ENCODE peak calls at places on chromosome 11, in ten cellular contexts. Z is upper lobe of left lung, C is right cardiac atrium, V is uterus, R is AG04450, W is right lobe of liver, G is mesenchymal stem cell, J is body of pancreas, I is GM23248, Y is neuronal stem cell. T is an unnamed sample.

GRCh38 chr11:109298865-109299264 is 123.1 kb upstream of the C11orf87 start:
- DNase-seq in J (no peak), R (no peak), G (no peak), C (no peak), I (peak), V (no peak), Y (no peak), Z (no peak), W (no peak), T (no peak)

GRCh38 chr11:96054870-96055705 is 131.2 kb upstream of the MTMR2 start:
- DNase-seq in J (no peak), W (no peak), Y (peak), V (no peak), R (no peak), G (peak), C (no peak), I (peak), Z (no peak), T (no peak)

GRCh38 chr11:131385763-131386394 is 15.5 kb downstream of the NTM start:
- DNase-seq in V (no peak), I (no peak), R (no peak), Z (no peak), W (no peak), C (no peak), G (no peak), Y (no peak), J (no peak), T (no peak)

GRCh38 chr11:68617925-68618809 is 66.2 kb upstream of the GAL start:
- DNase-seq in I (no peak), J (no peak), Y (no peak), R (no peak), Z (no peak), G (no peak), W (no peak), V (no peak), C (no peak), T (no peak)

GRCh38 chr11:278001-278951 is at the start of gene NLRP6:
- DNase-seq in G (no peak), C (no peak), Z (no peak), Y (no peak), V (peak), J (no peak), I (no peak), W (no peak), R (no peak), T (no peak)

GRCh38 chr11:86013718-86014117 is 55.2 kb downstream of the PICALM start:
- DNase-seq in Z (no peak), W (no peak), V (no peak), I (no peak), C (no peak), G (no peak), J (no peak), R (no peak), Y (no peak), T (no peak)

GRCh38 chr11:134541355-134541754 is 129.3 kb upstream of the B3GAT1 start:
- DNase-seq in W (peak), J (no peak), R (no peak), G (no peak), Y (no peak), I (no peak), V (peak), C (no peak), Z (no peak), T (peak)

GRCh38 chr11:64652586-64653387 is 61.8 kb downstream of the SLC22A12 start:
- DNase-seq in I (peak), Y (peak), C (peak), V (peak), G (peak), J (peak), R (peak), Z (peak), W (peak), T (peak)

GRCh38 chr11:77854838-77855237 is 33.9 kb downstream of the AAMDC start:
- DNase-seq in Z (no peak), G (no peak), R (no peak), I (no peak), V (no peak), W (no peak), J (no peak), C (no peak), Y (no peak), T (no peak)

GRCh38 chr11:11916981-11917399 is 75.2 kb downstream of the USP47 start:
- DNase-seq in G (no peak), J (no peak), C (no peak), Z (no peak), I (peak), W (no peak), V (no peak), R (peak), Y (no peak), T (no peak)

GRCh38 chr11:75303544-75304224 is 47.8 kb downstream of the ARRB1 start:
- DNase-seq in V (no peak), Z (no peak), C (no peak), Y (no peak), W (no peak), I (no peak), G (no peak), J (no peak), R (no peak), T (no peak)

GRCh38 chr11:132142102-132142501 is 771.7 kb downstream of the NTM start:
- DNase-seq in W (no peak), I (no peak), R (no peak), G (no peak), V (no peak), Z (no peak), Y (no peak), J (no peak), C (no peak), T (no peak)

GRCh38 chr11:126007263-126007662 is 55.4 kb downstream of the CDON start:
- DNase-seq in J (no peak), I (peak), V (peak), W (no peak), R (no peak), C (no peak), Z (no peak), G (peak), Y (no peak), T (peak)

GRCh38 chr11:4809246-4809645 is 5.1 kb upstream of the OR52R1 start:
- DNase-seq in I (no peak), Z (no peak), C (no peak), R (no peak), W (no peak), Y (no peak), J (no peak), G (no peak), V (no peak), T (no peak)

GRCh38 chr11:9876331-9876730 is 212.5 kb downstream of the SWAP70 start:
- DNase-seq in G (no peak), I (no peak), V (no peak), Z (no peak), R (no peak), C (no peak), W (no peak), J (no peak), Y (no peak), T (no peak)

GRCh38 chr11:113241190-113242051 is 73.0 kb upstream of the TTC12 start:
- DNase-seq in V (no peak), G (peak), W (no peak), Y (no peak), Z (no peak), J (no peak), I (peak), R (no peak), C (no peak), T (no peak)

GRCh38 chr11:67700548-67701262 is 26.3 kb upstream of the ALDH3B2 start:
- DNase-seq in Y (peak), C (no peak), V (no peak), R (no peak), Z (peak), J (no peak), G (no peak), W (no peak), I (no peak), T (no peak)

GRCh38 chr11:62108017-62108750 is 15.6 kb upstream of the INCENP start:
- DNase-seq in I (peak), G (peak), W (no peak), V (peak), C (no peak), Y (peak), R (no peak), J (peak), Z (peak), T (no peak)

GRCh38 chr11:6298605-6299004 is 21.7 kb downstream of the CAVIN3 start:
- DNase-seq in R (no peak), V (no peak), C (no peak), Y (no peak), J (peak), Z (peak), G (peak), I (peak), W (peak), T (no peak)

GRCh38 chr11:69707156-69707555 is 3.3 kb upstream of the FGF19 start:
- DNase-seq in W (no peak), G (no peak), I (no peak), V (no peak), C (no peak), Z (no peak), Y (no peak), J (no peak), R (no peak), T (no peak)

GRCh38 chr11:63849691-63850090 is 10.8 kb downstream of the MARK2 start:
- DNase-seq in J (no peak), R (no peak), Y (no peak), G (no peak), V (no peak), I (no peak), Z (no peak), W (no peak), C (no peak), T (no peak)

GRCh38 chr11:68855205-68855978 is 13.7 kb upstream of the CPT1A start:
- DNase-seq in Z (no peak), Y (no peak), I (peak), C (no peak), R (no peak), J (peak), V (no peak), G (no peak), W (peak), T (peak)

GRCh38 chr11:30914143-30914762 is 328.1 kb upstream of the MPPED2 start:
- DNase-seq in W (no peak), C (peak), J (peak), Z (no peak), I (peak), R (peak), G (peak), Y (peak), V (peak), T (peak)

GRCh38 chr11:120392299-120392698 is 56.1 kb downstream of the ARHGEF12 start:
- DNase-seq in R (no peak), Z (no peak), W (no peak), V (no peak), I (no peak), Y (no peak), J (no peak), C (no peak), G (no peak), T (no peak)

GRCh38 chr11:76783294-76783900 is at the start of gene TSKU:
- DNase-seq in C (peak), J (no peak), G (no peak), Z (no peak), W (no peak), I (peak), Y (peak), R (no peak), V (peak), T (no peak)

GRCh38 chr11:1570001-1570453 is 2.0 kb downstream of the DUSP8 start:
- DNase-seq in Y (no peak), J (peak), R (no peak), I (no peak), W (no peak), Z (no peak), G (no peak), V (no peak), C (no peak), T (no peak)

GRCh38 chr11:19679952-19680823 is 32.4 kb upstream of the NAV2 start:
- DNase-seq in G (peak), V (peak), Y (no peak), W (peak), J (peak), C (peak), Z (peak), R (peak), I (peak), T (peak)

GRCh38 chr11:76824980-76825725 is 35.6 kb upstream of the ACER3 start:
- DNase-seq in C (no peak), I (peak), G (no peak), J (no peak), R (no peak), Y (no peak), W (no peak), V (no peak), Z (no peak), T (no peak)

GRCh38 chr11:1772270-1773130 is 8.8 kb upstream of the CTSD start:
- DNase-seq in Z (peak), R (peak), J (peak), V (peak), I (peak), C (peak), W (peak), Y (peak), G (peak), T (peak)

GRCh38 chr11:9574556-9574805 is 1.0 kb downstream of the WEE1 start:
- DNase-seq in W (peak), G (no peak), I (no peak), J (no peak), Z (peak), V (peak), C (peak), Y (no peak), R (no peak), T (peak)

GRCh38 chr11:79438631-79439429 is 2.0 kb downstream of the TENM4 start:
- DNase-seq in C (no peak), Z (no peak), R (no peak), J (no peak), I (peak), V (peak), Y (peak), W (no peak), G (peak), T (peak)

GRCh38 chr11:110894224-110894623 is 182.0 kb upstream of the ARHGAP20 start:
- DNase-seq in I (no peak), Z (no peak), C (no peak), R (no peak), G (no peak), Y (no peak), J (no peak), W (no peak), V (no peak), T (no peak)

GRCh38 chr11:94928146-94928995 is 45.0 kb downstream of the CWC15 start:
- DNase-seq in V (no peak), J (no peak), Y (no peak), G (peak), I (peak), C (no peak), W (no peak), Z (no peak), R (no peak), T (no peak)

GRCh38 chr11:2296913-2297622 is 4.7 kb downstream of the C11orf21 start:
- DNase-seq in I (no peak), W (peak), G (no peak), Z (peak), J (peak), R (no peak), V (no peak), Y (no peak), C (no peak), T (no peak)

GRCh38 chr11:95282337-95282751 is 51.3 kb upstream of the SESN3 start:
- DNase-seq in W (peak), I (peak), J (no peak), G (peak), R (no peak), V (no peak), Y (no peak), C (no peak), Z (peak), T (no peak)

GRCh38 chr11:132466983-132467382 is 1065.3 kb downstream of the OPCML start:
- DNase-seq in C (no peak), R (no peak), Y (no peak), G (no peak), J (no peak), I (no peak), V (no peak), Z (no peak), W (no peak), T (no peak)

GRCh38 chr11:125990244-125990643 is 44.4 kb downstream of the VSIG10L2 start:
- DNase-seq in I (peak), Z (peak), G (peak), J (no peak), R (no peak), Y (no peak), C (no peak), V (peak), W (peak), T (peak)

GRCh38 chr11:117200813-117201515 is 1.8 kb downstream of the TAGLN start:
- DNase-seq in J (no peak), W (no peak), G (peak), C (peak), Y (no peak), I (peak), Z (no peak), R (no peak), V (peak), T (no peak)

GRCh38 chr11:117198613-117199012 is 557 bp upstream of the TAGLN start:
- DNase-seq in Y (no peak), V (no peak), I (no peak), R (no peak), W (no peak), J (no peak), C (peak), G (no peak), Z (no peak), T (no peak)

GRCh38 chr11:117197516-117198456 is 1.4 kb upstream of the TAGLN start:
- DNase-seq in I (no peak), J (no peak), C (peak), Y (no peak), Z (no peak), R (no peak), V (peak), W (no peak), G (no peak), T (peak)

GRCh38 chr11:117199916-117200812 is 994 bp downstream of the TAGLN start:
- DNase-seq in R (no peak), Y (no peak), J (no peak), I (no peak), C (peak), V (no peak), W (no peak), Z (no peak), G (no peak), T (no peak)

GRCh38 chr11:117199061-117199915 is at the start of gene TAGLN:
- DNase-seq in C (peak), V (peak), W (peak), R (peak), J (peak), Z (peak), I (peak), G (peak), Y (peak), T (peak)
- H3K4me3 ChIP-seq in C (peak), V (peak), W (peak), R (peak), J (no peak), Z (peak), I (peak), G (peak), Y (peak), T (peak)

DNA sequence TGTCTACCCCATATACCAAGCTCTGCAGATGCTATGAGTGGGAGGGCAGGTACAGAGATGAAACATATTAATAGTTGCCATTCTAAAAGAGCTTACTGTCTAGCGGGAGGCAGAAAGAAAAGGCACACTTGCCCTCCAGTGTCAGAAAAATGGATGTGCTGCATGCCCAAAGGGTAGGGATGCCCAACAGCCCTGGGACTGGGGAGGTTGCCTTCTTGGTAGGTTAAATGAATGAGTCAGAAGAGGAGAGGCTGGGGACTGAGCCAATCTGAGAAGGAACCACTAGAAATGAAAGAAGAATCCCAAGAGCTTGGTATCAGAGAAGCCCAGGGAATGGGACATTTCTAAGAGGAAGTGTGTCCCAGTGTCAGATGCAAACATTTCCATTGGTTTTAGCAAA is 1.2 kb downstream of the BIRC3 start:
- DNase-seq in J (no peak), G (no peak), R (no peak), V (no peak), W (no peak), C (no peak), I (peak), Z (peak), Y (no peak), T (no peak)
- H3K4me3 ChIP-seq in J (no peak), G (no peak), R (no peak), V (no peak), W (peak), C (peak), I (no peak), Z (peak), Y (no peak), T (peak)

DNA sequence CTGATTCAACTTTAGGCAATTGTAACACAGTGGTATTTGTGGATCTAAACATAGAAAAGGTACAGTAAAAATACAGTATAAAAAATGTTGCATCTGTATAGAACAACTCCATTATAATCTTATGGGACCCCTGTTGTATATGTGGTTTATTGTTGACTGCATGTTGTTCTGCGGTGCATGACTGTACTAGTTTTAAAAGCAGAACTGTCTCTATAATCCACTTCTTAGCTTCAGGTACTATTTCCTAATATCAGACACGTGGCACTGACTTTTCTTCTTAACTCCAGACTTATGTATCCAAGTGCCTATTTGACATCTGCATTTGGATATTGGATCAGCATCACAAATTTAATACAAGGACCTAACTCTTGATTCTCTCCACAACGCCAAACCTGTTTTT is 41.1 kb downstream of the PACS1 start:
- DNase-seq in Z (no peak), Y (no peak), C (no peak), G (no peak), J (no peak), V (no peak), W (no peak), I (no peak), R (no peak), T (no peak)
- H3K4me3 ChIP-seq in Z (no peak), Y (no peak), C (no peak), G (no peak), J (no peak), V (no peak), W (no peak), I (no peak), R (no peak), T (no peak)

GRCh38 chr11:24496371-24496727 is 504 bp upstream of the LUZP2 start:
- DNase-seq in Y (no peak), I (peak), V (no peak), W (no peak), G (no peak), R (no peak), C (no peak), J (no peak), Z (no peak), T (no peak)
- H3K4me3 ChIP-seq in Y (peak), I (peak), V (no peak), W (peak), G (peak), R (peak), C (peak), J (no peak), Z (peak), T (peak)

T was measured in tibial artery.